ENCODE peak calls at places on chromosomes 1 and 21, in eight cellular contexts. I, A, E, V, T, M, H and R are unnamed samples.

GRCh38 chr1:909861-910310 is 13.8 kb upstream of the SAMD11 start:
- DNase-seq in I (no peak), A (no peak), E (no peak), V (no peak), T (no peak), M (no peak), H (no peak), R (no peak)

GRCh38 chr1:45037456-45037855 is 25.4 kb downstream of the UROD start:
- DNase-seq in I (peak; percentile 21), A (no peak), E (no peak), V (no peak), T (no peak), M (no peak), H (no peak), R (no peak)

GRCh38 chr1:183609313-183609712 is 19.1 kb upstream of the NCF2 start:
- DNase-seq in I (no peak), A (no peak), E (no peak), V (no peak), T (peak; percentile 84), M (no peak), H (peak; percentile 81), R (no peak)

GRCh38 chr1:155648207-155649147 is 38.5 kb downstream of the MSTO1 start:
- DNase-seq in I (no peak), A (no peak), E (no peak), V (no peak), T (peak; percentile 89), M (no peak), H (peak; percentile 66), R (no peak)

GRCh38 chr1:223710179-223711133 is 1.9 kb upstream of the CAPN2 start:
- DNase-seq in I (no peak), A (no peak), E (no peak), V (no peak), T (no peak), M (no peak), H (no peak), R (no peak)

GRCh38 chr1:3402258-3403010 is 52.0 kb upstream of the ARHGEF16 start:
- DNase-seq in I (no peak), A (no peak), E (peak; percentile 94), V (no peak), T (peak; percentile 41), M (no peak), H (no peak), R (no peak)

GRCh38 chr1:34359411-34359810 is 182.7 kb downstream of the C1orf94 start:
- DNase-seq in I (no peak), A (no peak), E (no peak), V (no peak), T (no peak), M (no peak), H (no peak), R (no peak)

GRCh38 chr1:22709891-22710687 is 550 bp upstream of the EPHB2 start:
- DNase-seq in I (peak; percentile 51), A (peak; percentile 20), E (peak; percentile 28), V (no peak), T (peak; percentile 58), M (no peak), H (peak; percentile 64), R (no peak)

GRCh38 chr1:56709269-56709880 is 64.3 kb downstream of the PRKAA2 start:
- DNase-seq in I (no peak), A (no peak), E (peak; percentile 34), V (peak; percentile 2), T (peak; percentile 72), M (no peak), H (peak; percentile 58), R (peak; percentile 35)

GRCh38 chr1:77010937-77011336 is 143.7 kb downstream of the ST6GALNAC5 start:
- DNase-seq in I (no peak), A (no peak), E (no peak), V (no peak), T (no peak), M (no peak), H (no peak), R (no peak)

GRCh38 chr1:192610114-192610958 is 25.6 kb upstream of the RGS13 start:
- DNase-seq in I (no peak), A (no peak), E (no peak), V (peak; percentile 37), T (peak; percentile 55), M (no peak), H (no peak), R (no peak)

GRCh38 chr21:46377789-46378188 is 53.8 kb downstream of the PCNT start:
- DNase-seq in I (no peak), A (no peak), E (no peak), V (no peak), T (no peak), M (no peak), H (no peak), R (no peak)

GRCh38 chr1:24136956-24137539 is 5.9 kb downstream of the IL22RA1 start:
- DNase-seq in I (no peak), A (no peak), E (no peak), V (no peak), T (no peak), M (no peak), H (no peak), R (no peak)

GRCh38 chr1:13228343-13228781 is 2.4 kb upstream of the PRAMEF18 start:
- DNase-seq in I (peak; percentile 61), A (peak; percentile 14), E (no peak), V (no peak), T (no peak), M (no peak), H (no peak), R (no peak)

GRCh38 chr1:115230281-115230680 is 107.8 kb downstream of the NGF start:
- DNase-seq in I (no peak), A (no peak), E (peak; percentile 6), V (no peak), T (no peak), M (no peak), H (peak; percentile 16), R (peak; percentile 62)

GRCh38 chr1:43439121-43439581 is 14.6 kb downstream of the HYI start:
- DNase-seq in I (no peak), A (no peak), E (no peak), V (no peak), T (no peak), M (no peak), H (no peak), R (no peak)

GRCh38 chr1:63882048-63882704 is 108.4 kb downstream of the ROR1 start:
- DNase-seq in I (no peak), A (no peak), E (no peak), V (no peak), T (peak; percentile 77), M (no peak), H (peak; percentile 76), R (no peak)